ENCODE peak calls at places on chromosomes 1 and 21, in seven cellular contexts. Y is uterus, O is GM06990, B is Calu3, A is heart left ventricle, V is hippocampal formation, W is NCI-H1436. K is an unnamed sample.

GRCh38 chr1:210568631-210569030 is 239.9 kb downstream of the HHAT start:
- DNase-seq in Y (no peak), O (no peak), B (no peak), A (no peak), V (no peak), W (no peak), K (no peak)

GRCh38 chr1:36787312-36787711 is 247.0 kb downstream of the GRIK3 start:
- DNase-seq in Y (no peak), O (no peak), B (no peak), A (no peak), V (no peak), W (no peak), K (no peak)

GRCh38 chr1:67332653-67333529 is 25.2 kb downstream of the IL12RB2 start:
- DNase-seq in Y (no peak), O (peak; percentile 74), B (no peak), A (no peak), V (no peak), W (no peak), K (no peak)

GRCh38 chr1:154141240-154141639 is 13.6 kb downstream of the NUP210L start:
- DNase-seq in Y (peak; percentile 63), O (no peak), B (no peak), A (no peak), V (no peak), W (no peak), K (no peak)

GRCh38 chr1:14782741-14783591 is 184.5 kb downstream of the KAZN start:
- DNase-seq in Y (no peak), O (no peak), B (no peak), A (no peak), V (no peak), W (no peak), K (no peak)

GRCh38 chr1:240310226-240310925 is 218.7 kb downstream of the FMN2 start:
- DNase-seq in Y (no peak), O (no peak), B (no peak), A (no peak), V (no peak), W (no peak), K (no peak)

GRCh38 chr1:18632711-18633427 is 2.2 kb downstream of the PAX7 start:
- DNase-seq in Y (no peak), O (no peak), B (no peak), A (no peak), V (no peak), W (no peak), K (no peak)

GRCh38 chr1:95257758-95258157 is 23.7 kb downstream of the RWDD3 start:
- DNase-seq in Y (no peak), O (no peak), B (peak; percentile 31), A (no peak), V (no peak), W (no peak), K (no peak)

GRCh38 chr1:204073837-204074273 is 940 bp downstream of the SOX13 start:
- DNase-seq in Y (peak; percentile 51), O (no peak), B (no peak), A (no peak), V (no peak), W (peak; percentile 28), K (no peak)

GRCh38 chr1:245180496-245180895 is 25.7 kb downstream of the KIF26B start:
- DNase-seq in Y (no peak), O (no peak), B (no peak), A (no peak), V (no peak), W (no peak), K (no peak)

GRCh38 chr1:57422271-57423134 is 1.4 kb downstream of the DAB1 start:
- DNase-seq in Y (no peak), O (peak; percentile 3), B (no peak), A (peak; percentile 7), V (no peak), W (no peak), K (no peak)

GRCh38 chr1:151693057-151693651 is 23.4 kb downstream of the CELF3 start:
- DNase-seq in Y (no peak), O (no peak), B (peak; percentile 34), A (no peak), V (no peak), W (peak; percentile 16), K (no peak)

GRCh38 chr1:150534002-150534401 is 15.2 kb upstream of the ADAMTSL4 start:
- DNase-seq in Y (no peak), O (no peak), B (no peak), A (no peak), V (no peak), W (no peak), K (no peak)

GRCh38 chr1:147545133-147545532 is 3.8 kb downstream of the BCL9 start:
- DNase-seq in Y (peak; percentile 28), O (peak; percentile 15), B (peak; percentile 82), A (peak; percentile 9), V (no peak), W (no peak), K (no peak)

GRCh38 chr21:41207401-41208388 is 39.7 kb downstream of the BACE2 start:
- DNase-seq in Y (peak; percentile 39), O (no peak), B (peak; percentile 8), A (peak; percentile 73), V (peak; percentile 33), W (no peak), K (peak; percentile 91)

GRCh38 chr1:59438058-59438560 is 141.2 kb downstream of the FGGY start:
- DNase-seq in Y (no peak), O (no peak), B (no peak), A (no peak), V (no peak), W (no peak), K (no peak)

GRCh38 chr1:113938192-113938591 is 9.1 kb downstream of the HIPK1 start:
- DNase-seq in Y (no peak), O (no peak), B (no peak), A (no peak), V (no peak), W (no peak), K (no peak)

GRCh38 chr1:44707959-44708831 is 22.8 kb downstream of the RNU5D-1 start:
- DNase-seq in Y (no peak), O (no peak), B (peak; percentile 45), A (no peak), V (peak; percentile 27), W (no peak), K (peak; percentile 57)

GRCh38 chr1:202189012-202189790 is 4.4 kb upstream of the LGR6 start:
- DNase-seq in Y (peak; percentile 53), O (no peak), B (peak; percentile 92), A (peak; percentile 58), V (peak; percentile 44), W (peak; percentile 88), K (peak; percentile 53)

GRCh38 chr1:22930235-22930912 is 42.3 kb downstream of the LACTBL1 start:
- DNase-seq in Y (no peak), O (no peak), B (peak; percentile 72), A (peak; percentile 32), V (peak; percentile 31), W (peak; percentile 53), K (no peak)

GRCh38 chr1:200364121-200364759 is 45.6 kb downstream of the ZNF281 start:
- DNase-seq in Y (no peak), O (no peak), B (no peak), A (no peak), V (no peak), W (no peak), K (no peak)

GRCh38 chr21:33947451-33948095 is 32.0 kb upstream of the ATP5PO start:
- DNase-seq in Y (peak; percentile 93), O (peak; percentile 75), B (peak; percentile 78), A (peak; percentile 60), V (peak; percentile 69), W (peak; percentile 25), K (peak; percentile 89)

GRCh38 chr1:234554478-234555311 is 55.3 kb downstream of the IRF2BP2 start:
- DNase-seq in Y (peak; percentile 76), O (no peak), B (no peak), A (no peak), V (no peak), W (no peak), K (no peak)

GRCh38 chr1:2569060-2569459 is 12.9 kb downstream of the TNFRSF14 start:
- DNase-seq in Y (no peak), O (no peak), B (no peak), A (no peak), V (no peak), W (no peak), K (no peak)

GRCh38 chr1:58570094-58570493 is 7.0 kb downstream of the TACSTD2 start:
- DNase-seq in Y (no peak), O (no peak), B (no peak), A (no peak), V (no peak), W (no peak), K (no peak)

GRCh38 chr1:161227196-161227871 is 1.5 kb downstream of the TOMM40L start:
- DNase-seq in Y (peak; percentile 82), O (peak; percentile 64), B (peak; percentile 89), A (peak; percentile 83), V (peak; percentile 76), W (peak; percentile 72), K (peak; percentile 71)

GRCh38 chr1:194297999-194298598 is 1111.7 kb upstream of the B3GALT2 start:
- DNase-seq in Y (no peak), O (no peak), B (no peak), A (no peak), V (no peak), W (no peak), K (no peak)

GRCh38 chr1:24970399-24970753 is 40.3 kb upstream of the RUNX3 start:
- DNase-seq in Y (no peak), O (no peak), B (peak; percentile 28), A (no peak), V (no peak), W (no peak), K (no peak)

GRCh38 chr1:91527781-91528180 is 27.1 kb downstream of the CDC7 start:
- DNase-seq in Y (no peak), O (no peak), B (no peak), A (no peak), V (no peak), W (no peak), K (no peak)

GRCh38 chr1:179121159-179121938 is 39.5 kb downstream of the TOR3A start:
- DNase-seq in Y (peak; percentile 51), O (no peak), B (peak; percentile 64), A (no peak), V (peak; percentile 13), W (peak; percentile 1), K (no peak)

GRCh38 chr1:160079448-160079847 is 1.9 kb upstream of the KCNJ9 start:
- DNase-seq in Y (no peak), O (no peak), B (no peak), A (no peak), V (no peak), W (no peak), K (no peak)

GRCh38 chr1:79787631-79788030 is 781.1 kb upstream of the ADGRL4 start:
- DNase-seq in Y (no peak), O (no peak), B (no peak), A (no peak), V (no peak), W (no peak), K (no peak)

GRCh38 chr21:45316871-45317400 is 29.2 kb upstream of the POFUT2 start:
- DNase-seq in Y (peak; percentile 19), O (no peak), B (no peak), A (no peak), V (no peak), W (no peak), K (peak; percentile 64)

GRCh38 chr1:43445618-43446387 is 7.9 kb downstream of the HYI start:
- DNase-seq in Y (no peak), O (no peak), B (no peak), A (no peak), V (no peak), W (no peak), K (peak; percentile 47)

GRCh38 chr1:180027949-180028445 is 73.4 kb downstream of the CEP350 start:
- DNase-seq in Y (no peak), O (no peak), B (no peak), A (no peak), V (no peak), W (no peak), K (no peak)

GRCh38 chr1:47849611-47850261 is 147.4 kb downstream of the TRABD2B start:
- DNase-seq in Y (no peak), O (no peak), B (no peak), A (no peak), V (no peak), W (no peak), K (peak; percentile 76)

GRCh38 chr1:160030657-160031367 is 978 bp downstream of the PIGM start:
- DNase-seq in Y (no peak), O (no peak), B (no peak), A (no peak), V (no peak), W (no peak), K (no peak)

GRCh38 chr1:14190508-14190907 is 408.0 kb upstream of the KAZN start:
- DNase-seq in Y (no peak), O (no peak), B (no peak), A (no peak), V (no peak), W (no peak), K (no peak)

K was measured in tibial artery.